ENCODE peak calls at places on chromosomes 11 and 22, in four cellular contexts. One of them, this sample, is unnamed.

GRCh38 chr22:45529966-45530575 is 27.4 kb downstream of the FBLN1 start:
- DNase-seq in HTR-8/SVneo: no peak
- DNase-seq in NCI-H2081 treated with DMSO at 0.1 percent for 48 hours: no peak
- DNase-seq in A172: no peak
- DNase-seq in this sample: no peak

GRCh38 chr11:117761993-117762392 is 35.0 kb downstream of the DSCAML1 start:
- DNase-seq in HTR-8/SVneo: no peak
- DNase-seq in NCI-H2081 treated with DMSO at 0.1 percent for 48 hours: no peak
- DNase-seq in A172: no peak
- DNase-seq in this sample: no peak

GRCh38 chr22:37178350-37179125 is 9.5 kb downstream of the C1QTNF6 start:
- DNase-seq in HTR-8/SVneo: no peak
- DNase-seq in NCI-H2081 treated with DMSO at 0.1 percent for 48 hours: no peak
- DNase-seq in A172: no peak
- DNase-seq in this sample: no peak

GRCh38 chr11:84234462-84235202 is 948.5 kb upstream of the CCDC90B start:
- DNase-seq in HTR-8/SVneo: no peak
- DNase-seq in NCI-H2081 treated with DMSO at 0.1 percent for 48 hours: no peak
- DNase-seq in A172: no peak
- DNase-seq in this sample: no peak

GRCh38 chr11:20131744-20132666 is 28.3 kb downstream of the DBX1 start:
- DNase-seq in HTR-8/SVneo: peak; percentile 60
- DNase-seq in NCI-H2081 treated with DMSO at 0.1 percent for 48 hours: no peak
- DNase-seq in A172: peak; percentile 38
- DNase-seq in this sample: peak; percentile 56

GRCh38 chr22:30435674-30436126 is 10.1 kb downstream of the MTFP1 start:
- DNase-seq in HTR-8/SVneo: no peak
- DNase-seq in NCI-H2081 treated with DMSO at 0.1 percent for 48 hours: no peak
- DNase-seq in A172: peak; percentile 13
- DNase-seq in this sample: no peak

GRCh38 chr22:37483594-37484114 is 2.5 kb downstream of the MFNG start:
- DNase-seq in HTR-8/SVneo: no peak
- DNase-seq in NCI-H2081 treated with DMSO at 0.1 percent for 48 hours: no peak
- DNase-seq in A172: no peak
- DNase-seq in this sample: no peak

GRCh38 chr22:26170795-26171194 is 1.5 kb downstream of the SEZ6L start:
- DNase-seq in HTR-8/SVneo: no peak
- DNase-seq in NCI-H2081 treated with DMSO at 0.1 percent for 48 hours: no peak
- DNase-seq in A172: no peak
- DNase-seq in this sample: peak; percentile 3

GRCh38 chr22:48262596-48263430 is 1500.4 kb downstream of the TBC1D22A start:
- DNase-seq in HTR-8/SVneo: no peak
- DNase-seq in NCI-H2081 treated with DMSO at 0.1 percent for 48 hours: no peak
- DNase-seq in A172: no peak
- DNase-seq in this sample: no peak

GRCh38 chr22:23984430-23984829 is 4.5 kb downstream of the GSTT2 start:
- DNase-seq in HTR-8/SVneo: no peak
- DNase-seq in NCI-H2081 treated with DMSO at 0.1 percent for 48 hours: no peak
- DNase-seq in A172: peak; percentile 20
- DNase-seq in this sample: no peak

GRCh38 chr22:49437356-49437755 is 390.3 kb downstream of the BRD1 start:
- DNase-seq in HTR-8/SVneo: no peak
- DNase-seq in NCI-H2081 treated with DMSO at 0.1 percent for 48 hours: no peak
- DNase-seq in A172: no peak
- DNase-seq in this sample: no peak

GRCh38 chr22:25156736-25157135 is 42.9 kb upstream of the CRYBB3 start:
- DNase-seq in HTR-8/SVneo: no peak
- DNase-seq in NCI-H2081 treated with DMSO at 0.1 percent for 48 hours: no peak
- DNase-seq in A172: no peak
- DNase-seq in this sample: no peak

GRCh38 chr11:1487091-1487850 is 692 bp upstream of the MOB2 start:
- DNase-seq in HTR-8/SVneo: no peak
- DNase-seq in NCI-H2081 treated with DMSO at 0.1 percent for 48 hours: no peak
- DNase-seq in A172: no peak
- DNase-seq in this sample: no peak

GRCh38 chr11:125807909-125808308 is 20.0 kb downstream of the PATE3 start:
- DNase-seq in HTR-8/SVneo: no peak
- DNase-seq in NCI-H2081 treated with DMSO at 0.1 percent for 48 hours: no peak
- DNase-seq in A172: peak; percentile 1
- DNase-seq in this sample: peak; percentile 20

GRCh38 chr11:26749927-26750326 is 28.1 kb upstream of the SLC5A12 start:
- DNase-seq in HTR-8/SVneo: no peak
- DNase-seq in NCI-H2081 treated with DMSO at 0.1 percent for 48 hours: no peak
- DNase-seq in A172: no peak
- DNase-seq in this sample: no peak

GRCh38 chr11:111185259-111185658 is 60.3 kb upstream of the POU2AF2 start:
- DNase-seq in HTR-8/SVneo: no peak
- DNase-seq in NCI-H2081 treated with DMSO at 0.1 percent for 48 hours: no peak
- DNase-seq in A172: no peak
- DNase-seq in this sample: no peak

GRCh38 chr11:45737056-45737455 is 67.9 kb upstream of the SLC35C1 start:
- DNase-seq in HTR-8/SVneo: no peak
- DNase-seq in NCI-H2081 treated with DMSO at 0.1 percent for 48 hours: no peak
- DNase-seq in A172: peak; percentile 68
- DNase-seq in this sample: peak; percentile 34

GRCh38 chr22:36056980-36057379 is 28.4 kb upstream of the RBFOX2 start:
- DNase-seq in HTR-8/SVneo: no peak
- DNase-seq in NCI-H2081 treated with DMSO at 0.1 percent for 48 hours: no peak
- DNase-seq in A172: peak; percentile 29
- DNase-seq in this sample: peak; percentile 57

GRCh38 chr22:18108187-18108586 is 2.4 kb upstream of the TUBA8 start:
- DNase-seq in HTR-8/SVneo: no peak
- DNase-seq in NCI-H2081 treated with DMSO at 0.1 percent for 48 hours: no peak
- DNase-seq in A172: no peak
- DNase-seq in this sample: no peak

GRCh38 chr11:65821107-65821506 is 12.7 kb upstream of the SNX32 start:
- DNase-seq in HTR-8/SVneo: no peak
- DNase-seq in NCI-H2081 treated with DMSO at 0.1 percent for 48 hours: peak; percentile 36
- DNase-seq in A172: no peak
- DNase-seq in this sample: no peak

GRCh38 chr11:8930456-8931175 is 2.1 kb downstream of the C11orf16 start:
- DNase-seq in HTR-8/SVneo: no peak
- DNase-seq in NCI-H2081 treated with DMSO at 0.1 percent for 48 hours: no peak
- DNase-seq in A172: no peak
- DNase-seq in this sample: no peak

GRCh38 chr11:121464352-121464946 is 11.7 kb upstream of the SORL1-AS1 start:
- DNase-seq in HTR-8/SVneo: peak; percentile 92
- DNase-seq in NCI-H2081 treated with DMSO at 0.1 percent for 48 hours: no peak
- DNase-seq in A172: peak; percentile 90
- DNase-seq in this sample: peak; percentile 97

GRCh38 chr11:43518407-43519165 is 159.9 kb downstream of the TTC17 start:
- DNase-seq in HTR-8/SVneo: no peak
- DNase-seq in NCI-H2081 treated with DMSO at 0.1 percent for 48 hours: no peak
- DNase-seq in A172: peak; percentile 28
- DNase-seq in this sample: peak; percentile 44

GRCh38 chr22:29030016-29030617 is 31.5 kb downstream of the C22orf31 start:
- DNase-seq in HTR-8/SVneo: no peak
- DNase-seq in NCI-H2081 treated with DMSO at 0.1 percent for 48 hours: no peak
- DNase-seq in A172: peak; percentile 45
- DNase-seq in this sample: peak; percentile 40

GRCh38 chr11:57214494-57214893 is 22.6 kb downstream of the APLNR start:
- DNase-seq in HTR-8/SVneo: peak; percentile 19
- DNase-seq in NCI-H2081 treated with DMSO at 0.1 percent for 48 hours: no peak
- DNase-seq in A172: peak; percentile 53
- DNase-seq in this sample: peak; percentile 16

This sample was measured in HT1080.